ENCODE peak calls at places on chromosomes 3 and 15, in ten cellular contexts. One of them, this sample, is unnamed.

GRCh38 chr3:169383770-169384169 is 279.7 kb downstream of the MECOM start:
- DNase-seq in hippocampal formation: no peak
- DNase-seq in WTC11: no peak
- DNase-seq in stomach: no peak
- DNase-seq in GM12865: no peak
- DNase-seq in RKO: no peak
- DNase-seq in psoas muscle: no peak
- DNase-seq in activated effector memory CD4-positive, alpha-beta T cell treated with anti-CD3 and anti-CD28 coated beads, Interleukin-2, amount 50 U/mL, for 16 hours: no peak
- DNase-seq in amniotic stem cell: no peak
- DNase-seq in head of caudate nucleus: no peak
- DNase-seq in this sample: no peak

GRCh38 chr3:54122802-54123537 is 618 bp downstream of the CACNA2D3 start:
- DNase-seq in RKO: no peak
- DNase-seq in head of caudate nucleus: no peak
- DNase-seq in activated effector memory CD4-positive, alpha-beta T cell treated with anti-CD3 and anti-CD28 coated beads, Interleukin-2, amount 50 U/mL, for 16 hours: no peak
- DNase-seq in hippocampal formation: no peak
- DNase-seq in WTC11: no peak
- DNase-seq in GM12865: no peak
- DNase-seq in amniotic stem cell: no peak
- DNase-seq in stomach: no peak
- DNase-seq in psoas muscle: no peak
- DNase-seq in this sample: no peak

GRCh38 chr3:148459931-148460513 is 237.7 kb upstream of the AGTR1 start:
- DNase-seq in head of caudate nucleus: no peak
- DNase-seq in amniotic stem cell: no peak
- DNase-seq in RKO: peak
- DNase-seq in activated effector memory CD4-positive, alpha-beta T cell treated with anti-CD3 and anti-CD28 coated beads, Interleukin-2, amount 50 U/mL, for 16 hours: no peak
- DNase-seq in psoas muscle: no peak
- DNase-seq in hippocampal formation: no peak
- DNase-seq in stomach: no peak
- DNase-seq in GM12865: peak
- DNase-seq in WTC11: no peak
- DNase-seq in this sample: no peak

GRCh38 chr3:5095879-5096278 is 26.2 kb upstream of the ARL8B start:
- DNase-seq in RKO: no peak
- DNase-seq in stomach: no peak
- DNase-seq in psoas muscle: peak
- DNase-seq in hippocampal formation: no peak
- DNase-seq in GM12865: no peak
- DNase-seq in amniotic stem cell: no peak
- DNase-seq in WTC11: peak
- DNase-seq in head of caudate nucleus: peak
- DNase-seq in activated effector memory CD4-positive, alpha-beta T cell treated with anti-CD3 and anti-CD28 coated beads, Interleukin-2, amount 50 U/mL, for 16 hours: no peak
- DNase-seq in this sample: no peak

GRCh38 chr15:75081150-75081549 is 57.8 kb downstream of the PPCDC start:
- DNase-seq in hippocampal formation: no peak
- DNase-seq in RKO: no peak
- DNase-seq in stomach: no peak
- DNase-seq in activated effector memory CD4-positive, alpha-beta T cell treated with anti-CD3 and anti-CD28 coated beads, Interleukin-2, amount 50 U/mL, for 16 hours: no peak
- DNase-seq in psoas muscle: no peak
- DNase-seq in head of caudate nucleus: no peak
- DNase-seq in WTC11: no peak
- DNase-seq in amniotic stem cell: no peak
- DNase-seq in GM12865: no peak
- DNase-seq in this sample: no peak

GRCh38 chr15:74034206-74034755 is 39.8 kb downstream of the PML start:
- DNase-seq in psoas muscle: no peak
- DNase-seq in activated effector memory CD4-positive, alpha-beta T cell treated with anti-CD3 and anti-CD28 coated beads, Interleukin-2, amount 50 U/mL, for 16 hours: no peak
- DNase-seq in amniotic stem cell: no peak
- DNase-seq in stomach: no peak
- DNase-seq in GM12865: no peak
- DNase-seq in RKO: no peak
- DNase-seq in WTC11: no peak
- DNase-seq in hippocampal formation: no peak
- DNase-seq in head of caudate nucleus: no peak
- DNase-seq in this sample: no peak

GRCh38 chr3:160003520-160004128 is 15.0 kb downstream of the IL12A start:
- DNase-seq in psoas muscle: peak
- DNase-seq in stomach: peak
- DNase-seq in RKO: peak
- DNase-seq in hippocampal formation: peak
- DNase-seq in GM12865: peak
- DNase-seq in WTC11: peak
- DNase-seq in amniotic stem cell: no peak
- DNase-seq in activated effector memory CD4-positive, alpha-beta T cell treated with anti-CD3 and anti-CD28 coated beads, Interleukin-2, amount 50 U/mL, for 16 hours: peak
- DNase-seq in head of caudate nucleus: peak
- DNase-seq in this sample: no peak

GRCh38 chr3:33278106-33278672 is 947 bp downstream of the FBXL2 start:
- DNase-seq in psoas muscle: no peak
- DNase-seq in hippocampal formation: no peak
- DNase-seq in RKO: no peak
- DNase-seq in GM12865: no peak
- DNase-seq in activated effector memory CD4-positive, alpha-beta T cell treated with anti-CD3 and anti-CD28 coated beads, Interleukin-2, amount 50 U/mL, for 16 hours: no peak
- DNase-seq in amniotic stem cell: no peak
- DNase-seq in WTC11: no peak
- DNase-seq in stomach: no peak
- DNase-seq in head of caudate nucleus: no peak
- DNase-seq in this sample: no peak

GRCh38 chr3:127985655-127986225 is 66.5 kb upstream of the SEC61A1 start:
- DNase-seq in head of caudate nucleus: no peak
- DNase-seq in activated effector memory CD4-positive, alpha-beta T cell treated with anti-CD3 and anti-CD28 coated beads, Interleukin-2, amount 50 U/mL, for 16 hours: no peak
- DNase-seq in stomach: no peak
- DNase-seq in RKO: no peak
- DNase-seq in amniotic stem cell: no peak
- DNase-seq in GM12865: no peak
- DNase-seq in psoas muscle: no peak
- DNase-seq in WTC11: no peak
- DNase-seq in hippocampal formation: no peak
- DNase-seq in this sample: no peak

GRCh38 chr3:19934098-19934566 is at the start of gene EFHB:
- DNase-seq in GM12865: peak
- DNase-seq in WTC11: peak
- DNase-seq in hippocampal formation: no peak
- DNase-seq in activated effector memory CD4-positive, alpha-beta T cell treated with anti-CD3 and anti-CD28 coated beads, Interleukin-2, amount 50 U/mL, for 16 hours: no peak
- DNase-seq in head of caudate nucleus: no peak
- DNase-seq in RKO: no peak
- DNase-seq in amniotic stem cell: no peak
- DNase-seq in stomach: no peak
- DNase-seq in psoas muscle: no peak
- DNase-seq in this sample: peak

GRCh38 chr15:45854455-45855202 is 219.8 kb downstream of the SQOR start:
- DNase-seq in head of caudate nucleus: no peak
- DNase-seq in RKO: no peak
- DNase-seq in GM12865: no peak
- DNase-seq in amniotic stem cell: no peak
- DNase-seq in stomach: no peak
- DNase-seq in psoas muscle: no peak
- DNase-seq in activated effector memory CD4-positive, alpha-beta T cell treated with anti-CD3 and anti-CD28 coated beads, Interleukin-2, amount 50 U/mL, for 16 hours: no peak
- DNase-seq in hippocampal formation: no peak
- DNase-seq in WTC11: no peak
- DNase-seq in this sample: no peak

GRCh38 chr15:71448688-71449114 is 333.4 kb downstream of the THSD4 start:
- DNase-seq in RKO: peak
- DNase-seq in activated effector memory CD4-positive, alpha-beta T cell treated with anti-CD3 and anti-CD28 coated beads, Interleukin-2, amount 50 U/mL, for 16 hours: no peak
- DNase-seq in amniotic stem cell: no peak
- DNase-seq in hippocampal formation: peak
- DNase-seq in GM12865: peak
- DNase-seq in WTC11: peak
- DNase-seq in head of caudate nucleus: peak
- DNase-seq in stomach: peak
- DNase-seq in psoas muscle: no peak
- DNase-seq in this sample: no peak

GRCh38 chr15:45268135-45268534 is 16.1 kb downstream of the SLC28A2 start:
- DNase-seq in stomach: peak
- DNase-seq in GM12865: peak
- DNase-seq in activated effector memory CD4-positive, alpha-beta T cell treated with anti-CD3 and anti-CD28 coated beads, Interleukin-2, amount 50 U/mL, for 16 hours: no peak
- DNase-seq in amniotic stem cell: no peak
- DNase-seq in WTC11: peak
- DNase-seq in psoas muscle: no peak
- DNase-seq in hippocampal formation: no peak
- DNase-seq in head of caudate nucleus: no peak
- DNase-seq in RKO: no peak
- DNase-seq in this sample: peak

GRCh38 chr3:157360044-157360443 is 76.6 kb upstream of the PTX3 start:
- DNase-seq in head of caudate nucleus: no peak
- DNase-seq in hippocampal formation: no peak
- DNase-seq in psoas muscle: no peak
- DNase-seq in amniotic stem cell: peak
- DNase-seq in WTC11: no peak
- DNase-seq in RKO: peak
- DNase-seq in activated effector memory CD4-positive, alpha-beta T cell treated with anti-CD3 and anti-CD28 coated beads, Interleukin-2, amount 50 U/mL, for 16 hours: no peak
- DNase-seq in stomach: no peak
- DNase-seq in GM12865: no peak
- DNase-seq in this sample: no peak

GRCh38 chr3:71425491-71426071 is 157.9 kb downstream of the FOXP1 start:
- DNase-seq in stomach: no peak
- DNase-seq in amniotic stem cell: no peak
- DNase-seq in activated effector memory CD4-positive, alpha-beta T cell treated with anti-CD3 and anti-CD28 coated beads, Interleukin-2, amount 50 U/mL, for 16 hours: no peak
- DNase-seq in hippocampal formation: no peak
- DNase-seq in RKO: peak
- DNase-seq in psoas muscle: no peak
- DNase-seq in GM12865: no peak
- DNase-seq in head of caudate nucleus: no peak
- DNase-seq in WTC11: no peak
- DNase-seq in this sample: no peak

GRCh38 chr15:56832125-56832524 is 86.3 kb upstream of the TCF12 start:
- DNase-seq in amniotic stem cell: no peak
- DNase-seq in hippocampal formation: peak
- DNase-seq in RKO: no peak
- DNase-seq in psoas muscle: peak
- DNase-seq in WTC11: no peak
- DNase-seq in stomach: peak
- DNase-seq in head of caudate nucleus: peak
- DNase-seq in activated effector memory CD4-positive, alpha-beta T cell treated with anti-CD3 and anti-CD28 coated beads, Interleukin-2, amount 50 U/mL, for 16 hours: no peak
- DNase-seq in GM12865: no peak
- DNase-seq in this sample: peak

GRCh38 chr3:185112186-185112585 is 40.7 kb downstream of the C3orf70 start:
- DNase-seq in activated effector memory CD4-positive, alpha-beta T cell treated with anti-CD3 and anti-CD28 coated beads, Interleukin-2, amount 50 U/mL, for 16 hours: no peak
- DNase-seq in WTC11: no peak
- DNase-seq in RKO: no peak
- DNase-seq in hippocampal formation: no peak
- DNase-seq in amniotic stem cell: no peak
- DNase-seq in GM12865: no peak
- DNase-seq in stomach: no peak
- DNase-seq in head of caudate nucleus: no peak
- DNase-seq in psoas muscle: no peak
- DNase-seq in this sample: no peak

GRCh38 chr3:60025071-60026055 is 975.5 kb upstream of the CFAP20DC start:
- DNase-seq in WTC11: no peak
- DNase-seq in RKO: no peak
- DNase-seq in hippocampal formation: no peak
- DNase-seq in head of caudate nucleus: no peak
- DNase-seq in stomach: no peak
- DNase-seq in amniotic stem cell: no peak
- DNase-seq in GM12865: no peak
- DNase-seq in psoas muscle: no peak
- DNase-seq in activated effector memory CD4-positive, alpha-beta T cell treated with anti-CD3 and anti-CD28 coated beads, Interleukin-2, amount 50 U/mL, for 16 hours: no peak
- DNase-seq in this sample: no peak

GRCh38 chr3:8560608-8561007 is 59.0 kb downstream of the LMCD1 start:
- DNase-seq in WTC11: no peak
- DNase-seq in RKO: no peak
- DNase-seq in psoas muscle: no peak
- DNase-seq in head of caudate nucleus: no peak
- DNase-seq in GM12865: no peak
- DNase-seq in amniotic stem cell: no peak
- DNase-seq in stomach: no peak
- DNase-seq in activated effector memory CD4-positive, alpha-beta T cell treated with anti-CD3 and anti-CD28 coated beads, Interleukin-2, amount 50 U/mL, for 16 hours: no peak
- DNase-seq in hippocampal formation: no peak
- DNase-seq in this sample: no peak

GRCh38 chr3:35064761-35065160 is 574.6 kb upstream of the ARPP21 start:
- DNase-seq in stomach: no peak
- DNase-seq in RKO: no peak
- DNase-seq in activated effector memory CD4-positive, alpha-beta T cell treated with anti-CD3 and anti-CD28 coated beads, Interleukin-2, amount 50 U/mL, for 16 hours: no peak
- DNase-seq in psoas muscle: no peak
- DNase-seq in amniotic stem cell: no peak
- DNase-seq in GM12865: no peak
- DNase-seq in hippocampal formation: no peak
- DNase-seq in WTC11: no peak
- DNase-seq in head of caudate nucleus: no peak
- DNase-seq in this sample: no peak

GRCh38 chr15:91885714-91886265 is 32.3 kb downstream of the SLCO3A1 start:
- DNase-seq in stomach: no peak
- DNase-seq in activated effector memory CD4-positive, alpha-beta T cell treated with anti-CD3 and anti-CD28 coated beads, Interleukin-2, amount 50 U/mL, for 16 hours: no peak
- DNase-seq in psoas muscle: no peak
- DNase-seq in amniotic stem cell: no peak
- DNase-seq in RKO: no peak
- DNase-seq in head of caudate nucleus: no peak
- DNase-seq in hippocampal formation: no peak
- DNase-seq in GM12865: no peak
- DNase-seq in WTC11: no peak
- DNase-seq in this sample: peak

GRCh38 chr3:52093751-52094525 is 37.6 kb upstream of the DUSP7 start:
- DNase-seq in WTC11: no peak
- DNase-seq in psoas muscle: peak
- DNase-seq in stomach: no peak
- DNase-seq in head of caudate nucleus: no peak
- DNase-seq in hippocampal formation: no peak
- DNase-seq in activated effector memory CD4-positive, alpha-beta T cell treated with anti-CD3 and anti-CD28 coated beads, Interleukin-2, amount 50 U/mL, for 16 hours: no peak
- DNase-seq in GM12865: no peak
- DNase-seq in amniotic stem cell: peak
- DNase-seq in RKO: no peak
- DNase-seq in this sample: no peak

GRCh38 chr15:90062023-90062728 is 40.1 kb downstream of the IDH2 start:
- DNase-seq in amniotic stem cell: no peak
- DNase-seq in stomach: peak
- DNase-seq in psoas muscle: no peak
- DNase-seq in hippocampal formation: no peak
- DNase-seq in WTC11: peak
- DNase-seq in head of caudate nucleus: no peak
- DNase-seq in RKO: no peak
- DNase-seq in activated effector memory CD4-positive, alpha-beta T cell treated with anti-CD3 and anti-CD28 coated beads, Interleukin-2, amount 50 U/mL, for 16 hours: peak
- DNase-seq in GM12865: peak
- DNase-seq in this sample: no peak

GRCh38 chr3:134364936-134365765 is 9.1 kb downstream of the AMOTL2 start:
- DNase-seq in stomach: no peak
- DNase-seq in GM12865: peak
- DNase-seq in amniotic stem cell: no peak
- DNase-seq in hippocampal formation: no peak
- DNase-seq in WTC11: no peak
- DNase-seq in psoas muscle: no peak
- DNase-seq in activated effector memory CD4-positive, alpha-beta T cell treated with anti-CD3 and anti-CD28 coated beads, Interleukin-2, amount 50 U/mL, for 16 hours: peak
- DNase-seq in RKO: no peak
- DNase-seq in head of caudate nucleus: no peak
- DNase-seq in this sample: peak

GRCh38 chr3:129793947-129794318 is 99.6 kb downstream of the TMCC1 start:
- DNase-seq in hippocampal formation: peak
- DNase-seq in amniotic stem cell: no peak
- DNase-seq in psoas muscle: no peak
- DNase-seq in RKO: no peak
- DNase-seq in WTC11: no peak
- DNase-seq in head of caudate nucleus: peak
- DNase-seq in activated effector memory CD4-positive, alpha-beta T cell treated with anti-CD3 and anti-CD28 coated beads, Interleukin-2, amount 50 U/mL, for 16 hours: no peak
- DNase-seq in stomach: no peak
- DNase-seq in GM12865: no peak
- DNase-seq in this sample: no peak

GRCh38 chr3:189985938-189986337 is 134.8 kb downstream of the P3H2 start:
- DNase-seq in RKO: no peak
- DNase-seq in head of caudate nucleus: no peak
- DNase-seq in psoas muscle: no peak
- DNase-seq in hippocampal formation: no peak
- DNase-seq in WTC11: no peak
- DNase-seq in activated effector memory CD4-positive, alpha-beta T cell treated with anti-CD3 and anti-CD28 coated beads, Interleukin-2, amount 50 U/mL, for 16 hours: no peak
- DNase-seq in amniotic stem cell: no peak
- DNase-seq in GM12865: no peak
- DNase-seq in stomach: no peak
- DNase-seq in this sample: no peak

GRCh38 chr15:88649286-88649733 is 10.5 kb downstream of the ISG20 start:
- DNase-seq in hippocampal formation: peak
- DNase-seq in psoas muscle: no peak
- DNase-seq in activated effector memory CD4-positive, alpha-beta T cell treated with anti-CD3 and anti-CD28 coated beads, Interleukin-2, amount 50 U/mL, for 16 hours: peak
- DNase-seq in WTC11: no peak
- DNase-seq in GM12865: peak
- DNase-seq in stomach: peak
- DNase-seq in head of caudate nucleus: peak
- DNase-seq in amniotic stem cell: no peak
- DNase-seq in RKO: peak
- DNase-seq in this sample: peak

GRCh38 chr3:45795882-45796765 is at the start of gene SLC6A20:
- DNase-seq in GM12865: no peak
- DNase-seq in RKO: no peak
- DNase-seq in head of caudate nucleus: no peak
- DNase-seq in activated effector memory CD4-positive, alpha-beta T cell treated with anti-CD3 and anti-CD28 coated beads, Interleukin-2, amount 50 U/mL, for 16 hours: no peak
- DNase-seq in stomach: peak
- DNase-seq in WTC11: peak
- DNase-seq in hippocampal formation: no peak
- DNase-seq in amniotic stem cell: no peak
- DNase-seq in psoas muscle: no peak
- DNase-seq in this sample: no peak

This sample was measured in right lobe of liver.